ENCODE peak calls at places on chromosome X, in four cellular contexts. R, Y, W and H are unnamed samples.

GRCh38 chrX:70762285-70762684 is 146.2 kb downstream of the TEX11 start:
- DNase-seq in Y (no peak), R (no peak), W (no peak), H (no peak)

GRCh38 chrX:18607966-18608365 is 63.9 kb downstream of the RS1 start:
- DNase-seq in R (no peak), W (no peak), Y (no peak), H (no peak)

GRCh38 chrX:63920875-63921274 is 135.9 kb upstream of the ARHGEF9 start:
- DNase-seq in Y (no peak), W (no peak), R (no peak), H (no peak)

GRCh38 chrX:75278991-75279390 is 5.1 kb downstream of the UPRT start:
- DNase-seq in W (no peak), R (no peak), Y (no peak), H (no peak)

GRCh38 chrX:40096395-40097091 is 1.2 kb downstream of the BCOR start:
- DNase-seq in W (peak), Y (no peak), R (no peak), H (no peak)

GRCh38 chrX:110915120-110915519 is 119.5 kb upstream of the CHRDL1 start:
- DNase-seq in W (no peak), R (no peak), Y (no peak), H (no peak)

GRCh38 chrX:39414290-39414847 is 613.1 kb downstream of the MID1IP1 start:
- DNase-seq in W (no peak), R (no peak), Y (no peak), H (no peak)

GRCh38 chrX:51862920-51863319 is 30.5 kb upstream of the MAGED1 start:
- DNase-seq in W (no peak), R (no peak), Y (no peak), H (no peak)